ENCODE peak calls at places on chromosomes 7 and 10, in six cellular contexts. H, B, V, T, E and C are unnamed samples. For H3K9me3, the result is how much of the 10 kb centered on the place peaks cover.

GRCh38 chr7:139992353-139993054 is 70.2 kb downstream of the PARP12 start:
- DNase-seq in H (no peak), B (no peak), V (no peak), T (no peak), E (no peak), C (no peak)

GRCh38 chr10:92238586-92239098 is 52.2 kb downstream of the CPEB3 start:
- DNase-seq in H (no peak), B (peak), V (peak), T (peak), E (peak), C (peak)

GRCh38 chr10:61795147-61795546 is 106.4 kb upstream of the ARID5B start:
- DNase-seq in H (no peak), B (no peak), V (no peak), T (no peak), E (no peak), C (no peak)

GRCh38 chr7:3399858-3400257 is 98.8 kb downstream of the SDK1 start:
- DNase-seq in H (no peak), B (peak), V (no peak), T (no peak), E (no peak), C (peak)

GRCh38 chr7:148095066-148095465 is 495.5 kb upstream of the C7orf33 start:
- DNase-seq in H (no peak), B (no peak), V (peak), T (no peak), E (no peak), C (no peak)

GRCh38 chr10:101897633-101898032 is 54.0 kb upstream of the KCNIP2 start:
- DNase-seq in H (peak), B (peak), V (peak), T (peak), E (no peak), C (no peak)

GRCh38 chr7:100673942-100674431 is 447 bp downstream of the GNB2 start:
- DNase-seq in H (peak), B (no peak), V (peak), T (peak), E (peak), C (no peak)

GRCh38 chr7:3089493-3089892 is 45.8 kb upstream of the CARD11 start:
- DNase-seq in H (no peak), B (peak), V (no peak), T (no peak), E (no peak), C (peak)

GRCh38 chr10:93722550-93722949 is 20.2 kb upstream of the FRA10AC1 start:
- DNase-seq in H (no peak), B (no peak), V (no peak), T (no peak), E (no peak), C (no peak)

GRCh38 chr10:132875435-132875834 is 66.9 kb downstream of the CFAP46 start:
- DNase-seq in H (no peak), B (no peak), V (no peak), T (no peak), E (peak), C (peak)

GRCh38 chr7:115748123-115748738 is 282.3 kb downstream of the TFEC start:
- DNase-seq in H (no peak), B (peak), V (no peak), T (no peak), E (no peak), C (no peak)

GRCh38 chr7:138091073-138091472 is 14.8 kb downstream of the AKR1D1 start:
- DNase-seq in H (no peak), B (no peak), V (no peak), T (no peak), E (no peak), C (no peak)

GRCh38 chr7:5270788-5271187 is 12.0 kb upstream of the SLC29A4 start:
- DNase-seq in H (no peak), B (no peak), V (no peak), T (no peak), E (no peak), C (no peak)

GRCh38 chr7:55018361-55019328 is at the start of gene EGFR:
- DNase-seq in H (peak), B (peak), V (peak), T (peak), E (peak), C (peak)

GRCh38 chr10:110791541-110792073 is 80.1 kb upstream of the PDCD4 start:
- DNase-seq in H (no peak), B (no peak), V (no peak), T (no peak), E (no peak), C (no peak)

GRCh38 chr7:20700491-20701231 is 85.2 kb downstream of the ABCB5 start:
- DNase-seq in H (no peak), B (no peak), V (no peak), T (no peak), E (no peak), C (no peak)
- H3K9me3 ChIP-seq in H (under half), B (under half), V (under half), T (under half), E (under half), C (under half)

GRCh38 chr10:70647086-70647485 is 25.2 kb upstream of the ADAMTS14 start:
- DNase-seq in H (no peak), B (no peak), V (no peak), T (no peak), E (no peak), C (no peak)
- H3K9me3 ChIP-seq in H (under half), B (under half), V (under half), T (under half), E (under half), C (under half)

GRCh38 chr7:158273138-158273651 is 314.4 kb downstream of the PTPRN2 start:
- DNase-seq in H (no peak), B (no peak), V (no peak), T (no peak), E (no peak), C (no peak)

GRCh38 chr7:158272509-158273137 is 315.0 kb downstream of the PTPRN2 start:
- DNase-seq in H (no peak), B (no peak), V (no peak), T (no peak), E (no peak), C (no peak)

GRCh38 chr7:158275711-158276413 is 311.8 kb downstream of the PTPRN2 start:
- DNase-seq in H (no peak), B (no peak), V (no peak), T (peak), E (peak), C (no peak)

GRCh38 chr7:158274996-158275395 is 312.6 kb downstream of the PTPRN2 start:
- DNase-seq in H (no peak), B (no peak), V (no peak), T (peak), E (no peak), C (no peak)

DNA sequence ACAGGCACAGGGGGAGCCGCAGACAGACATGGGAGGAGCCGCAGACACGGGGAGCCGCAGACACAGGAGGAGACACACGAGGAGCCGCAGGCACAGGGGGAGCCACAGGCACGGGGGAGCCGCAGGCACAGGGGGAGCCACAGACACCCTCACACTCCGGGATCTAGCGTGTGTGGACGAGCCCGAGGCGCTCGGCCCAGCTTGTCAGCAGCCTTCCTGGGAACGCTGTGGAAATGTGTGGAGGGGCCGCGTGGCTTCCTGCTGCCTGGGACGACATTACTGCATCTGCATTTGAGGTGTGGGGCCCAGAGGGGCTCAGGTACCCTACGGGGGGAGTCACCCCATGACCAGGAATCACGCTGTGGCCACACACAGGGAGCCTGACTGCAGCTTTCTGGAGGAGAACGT is 313.2 kb downstream of the PTPRN2 start:
- DNase-seq in H (no peak), B (no peak), V (no peak), T (no peak), E (no peak), C (no peak)
- H3K9me3 ChIP-seq in H (under half), B (half or more), V (under half), T (under half), E (under half), C (under half)

GRCh38 chr7:159068893-159069448 is 75.7 kb downstream of the VIPR2 start:
- DNase-seq in H (peak), B (no peak), V (no peak), T (no peak), E (no peak), C (no peak)

GRCh38 chr7:159067870-159068787 is 76.5 kb downstream of the VIPR2 start:
- DNase-seq in H (peak), B (no peak), V (peak), T (no peak), E (peak), C (peak)

GRCh38 chr7:159066816-159067601 is 77.7 kb downstream of the VIPR2 start:
- DNase-seq in H (no peak), B (no peak), V (no peak), T (no peak), E (no peak), C (no peak)

GRCh38 chr7:159070422-159071148 is 74.1 kb downstream of the VIPR2 start:
- DNase-seq in H (no peak), B (no peak), V (no peak), T (no peak), E (peak), C (no peak)

DNA sequence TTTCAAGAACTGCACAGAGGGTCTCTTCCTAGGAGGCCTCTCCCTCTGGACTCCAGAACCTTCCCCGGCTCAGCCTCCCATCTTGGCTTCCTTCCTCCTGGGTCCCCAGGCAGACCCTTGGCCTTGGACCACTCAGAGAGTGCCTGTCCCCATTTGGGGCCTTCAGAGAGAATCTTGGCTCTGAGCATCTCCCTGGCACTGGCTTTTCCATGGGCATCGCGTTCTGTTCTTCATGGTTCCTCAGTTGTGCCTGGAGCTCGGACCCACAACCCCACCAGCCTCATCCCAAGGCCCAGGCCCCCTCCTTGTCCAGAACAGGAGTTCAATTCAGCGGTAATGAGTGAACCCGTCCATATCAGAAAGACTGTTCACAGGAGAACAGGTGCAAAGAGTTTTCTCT is 73.4 kb downstream of the VIPR2 start:
- DNase-seq in H (no peak), B (no peak), V (no peak), T (no peak), E (no peak), C (no peak)
- H3K9me3 ChIP-seq in H (under half), B (under half), V (under half), T (under half), E (under half), C (under half)

GRCh38 chr10:74775099-74775498 is 51.3 kb upstream of the KAT6B start:
- DNase-seq in H (no peak), B (no peak), V (no peak), T (no peak), E (no peak), C (no peak)
- H3K9me3 ChIP-seq in H (under half), B (under half), V (under half), T (under half), E (under half), C (half or more)

GRCh38 chr10:108848016-108848415 is 1075.3 kb downstream of the XPNPEP1 start:
- DNase-seq in H (no peak), B (no peak), V (no peak), T (no peak), E (no peak), C (no peak)
- H3K9me3 ChIP-seq in H (under half), B (under half), V (under half), T (under half), E (under half), C (half or more)